ENCODE peak calls at places on chromosomes 7 and 10, in six cellular contexts. Z is stimulated activated CD4-positive, alpha-beta T cell treated with anti-CD3 and anti-CD28 coated beads, Interleukin-2, amount 100 ng/mL, for 48 hours; J is endothelial cell; L is tibial artery; K is right lobe of liver; R is lung microvascular endothelial cell. T is an unnamed sample.

GRCh38 chr7:43808410-43808809 is 49.9 kb downstream of the BLVRA start:
- DNase-seq in Z (no peak), J (no peak), L (no peak), K (no peak), R (no peak), T (no peak)

GRCh38 chr7:41862261-41862660 is 159.4 kb upstream of the INHBA start:
- DNase-seq in Z (no peak), J (no peak), L (no peak), K (no peak), R (no peak), T (no peak)

GRCh38 chr7:99001482-99002145 is 123.3 kb downstream of the TRRAP start:
- DNase-seq in Z (no peak), J (no peak), L (no peak), K (no peak), R (no peak), T (no peak)

GRCh38 chr10:93916257-93917063 is 22.7 kb downstream of the SLC35G1 start:
- DNase-seq in Z (no peak), J (no peak), L (no peak), K (no peak), R (peak), T (no peak)

GRCh38 chr10:69242844-69243212 is 22.7 kb downstream of the HKDC1 start:
- DNase-seq in Z (no peak), J (no peak), L (no peak), K (no peak), R (no peak), T (no peak)

GRCh38 chr7:93574646-93575554 is at the start of gene CALCR:
- DNase-seq in Z (no peak), J (peak), L (no peak), K (peak), R (no peak), T (no peak)

GRCh38 chr10:70584366-70584765 is 18.2 kb downstream of the PRF1 start:
- DNase-seq in Z (no peak), J (no peak), L (peak), K (no peak), R (no peak), T (no peak)

GRCh38 chr7:10225265-10225664 is 748.4 kb upstream of the PHF14 start:
- DNase-seq in Z (no peak), J (no peak), L (no peak), K (no peak), R (no peak), T (no peak)

GRCh38 chr7:38660427-38661099 is 29.4 kb upstream of the AMPH start:
- DNase-seq in Z (no peak), J (peak), L (no peak), K (no peak), R (peak), T (peak)

T was measured in activated T-cell treated with anti-CD3 and anti-CD28 coated beads for 24 hours.